ENCODE peak calls at places on chromosome 22, in four cellular contexts. E is HEK293T; I is stimulated activated CD8-positive, alpha-beta memory T cell treated with anti-CD3 and anti-CD28 coated beads, Interleukin-4, amount 100 ng/mL, for 1 hour; J is left colon. X is an unnamed sample.

GRCh38 chr22:45073064-45073463 is 63.3 kb upstream of the PHF21B start:
- DNase-seq in E (no peak), I (no peak), J (no peak), X (no peak)

GRCh38 chr22:48751539-48752437 is 1075.9 kb downstream of the BRD1 start:
- DNase-seq in E (no peak), I (no peak), J (no peak), X (no peak)

GRCh38 chr22:28548411-28548810 is 131.2 kb downstream of the TTC28 start:
- DNase-seq in E (no peak), I (no peak), J (no peak), X (no peak)

GRCh38 chr22:17264321-17265052 is 45.3 kb upstream of the ADA2 start:
- DNase-seq in E (no peak), I (no peak), J (no peak), X (no peak)

GRCh38 chr22:20857838-20858614 is 585 bp downstream of the PI4KA start:
- DNase-seq in E (peak), I (peak), J (peak), X (peak)

GRCh38 chr22:30187094-30187493 is 59.5 kb downstream of the LIF start:
- DNase-seq in E (no peak), I (no peak), J (no peak), X (no peak)

GRCh38 chr22:42604403-42604802 is 10.3 kb downstream of the POLDIP3 start:
- DNase-seq in E (no peak), I (no peak), J (no peak), X (no peak)

GRCh38 chr22:46547883-46548244 is 10.4 kb upstream of the CELSR1 start:
- DNase-seq in E (no peak), I (no peak), J (peak), X (no peak)

GRCh38 chr22:44671742-44672141 is 30.3 kb upstream of the PRR5 start:
- DNase-seq in E (no peak), I (no peak), J (no peak), X (no peak)

GRCh38 chr22:39240841-39241631 is 3.7 kb downstream of the PDGFB start:
- DNase-seq in E (no peak), I (no peak), J (peak), X (no peak)

GRCh38 chr22:37018815-37019308 is 385 bp downstream of the TST start:
- DNase-seq in E (peak), I (no peak), J (peak), X (peak)

GRCh38 chr22:46542011-46542985 is 4.9 kb upstream of the CELSR1 start:
- DNase-seq in E (peak), I (peak), J (no peak), X (peak)

GRCh38 chr22:38872831-38873248 is 824 bp upstream of the CBX6 start:
- DNase-seq in E (peak), I (no peak), J (no peak), X (peak)

GRCh38 chr22:24271406-24271760 is 752 bp downstream of the SPECC1L start:
- DNase-seq in E (no peak), I (no peak), J (no peak), X (no peak)

GRCh38 chr22:32634424-32634981 is 159.9 kb downstream of the FBXO7 start:
- DNase-seq in E (no peak), I (no peak), J (no peak), X (no peak)

GRCh38 chr22:45441158-45441557 is 27.7 kb downstream of the RIBC2 start:
- DNase-seq in E (peak), I (no peak), J (no peak), X (peak)

GRCh38 chr22:48960981-48961655 is 866.6 kb downstream of the BRD1 start:
- DNase-seq in E (no peak), I (no peak), J (no peak), X (no peak)

GRCh38 chr22:30340911-30341685 is 14.4 kb upstream of the TBC1D10A start:
- DNase-seq in E (no peak), I (no peak), J (no peak), X (peak)

GRCh38 chr22:35651085-35651484 is 2.8 kb downstream of the APOL6 start:
- DNase-seq in E (no peak), I (no peak), J (no peak), X (no peak)

GRCh38 chr22:22358136-22358535 is 113.5 kb downstream of the VPREB1 start:
- DNase-seq in E (no peak), I (no peak), J (no peak), X (no peak)